ENCODE peak calls at places on chromosome 13, in nine cellular contexts. P is substantia nigra; R is HEK293T; N is stimulated activated CD4-positive, alpha-beta T cell treated with anti-CD3 and anti-CD28 coated beads, TNF-alpha, amount 100 ng/mL, for 48 hours; M is iPS DF 19.7; T is stomach; C is nucleus accumbens; Z is ACHN; E is renal cortical epithelial cell. J is an unnamed sample.
A peak's percentile ranks its signal among the peaks of the same experiment; 100 is the strongest.

GRCh38 chr13:103063376-103063775 is 2.8 kb downstream of the SLC10A2 start:
- DNase-seq in P (no peak), T (no peak), N (no peak), E (no peak), M (no peak), C (no peak), R (no peak), Z (no peak), J (no peak)

GRCh38 chr13:75986818-75987217 is 350.7 kb downstream of the LMO7 start:
- DNase-seq in Z (no peak), E (peak; percentile 30), N (no peak), P (no peak), M (no peak), R (no peak), T (no peak), C (no peak), J (no peak)

GRCh38 chr13:41599619-41600018 is 142.3 kb downstream of the RGCC start:
- DNase-seq in E (no peak), C (no peak), P (no peak), T (no peak), M (no peak), N (no peak), Z (no peak), R (no peak), J (no peak)

GRCh38 chr13:36530050-36530789 is 97.9 kb downstream of the CCNA1 start:
- DNase-seq in M (no peak), Z (peak; percentile 72), P (peak; percentile 4), E (peak; percentile 73), N (no peak), R (no peak), C (no peak), T (no peak), J (peak; percentile 7)

GRCh38 chr13:70736622-70737317 is 628.5 kb upstream of the KLHL1 start:
- DNase-seq in R (no peak), Z (no peak), T (no peak), E (no peak), P (no peak), C (no peak), M (no peak), N (no peak), J (no peak)

GRCh38 chr13:66660013-66660804 is 569.9 kb downstream of the PCDH9 start:
- DNase-seq in Z (peak; percentile 54), M (no peak), C (no peak), N (no peak), P (no peak), T (no peak), E (peak; percentile 70), R (peak; percentile 56), J (peak; percentile 62)

GRCh38 chr13:76210262-76210661 is 574.1 kb downstream of the LMO7 start:
- DNase-seq in P (no peak), M (no peak), N (no peak), E (peak; percentile 3), T (no peak), C (no peak), Z (peak; percentile 6), R (no peak), J (peak; percentile 39)

GRCh38 chr13:74290324-74290773 is 156.1 kb upstream of the KLF12 start:
- DNase-seq in P (peak; percentile 8), Z (peak; percentile 91), C (no peak), E (peak; percentile 98), N (peak; percentile 11), M (peak; percentile 94), T (no peak), R (peak; percentile 88), J (peak; percentile 78)

GRCh38 chr13:19153782-19154450 is 27.7 kb downstream of the TUBA3C start:
- DNase-seq in E (no peak), N (no peak), P (no peak), M (no peak), T (no peak), C (no peak), R (peak; percentile 10), Z (no peak), J (no peak)

GRCh38 chr13:59319276-59319675 is 844.5 kb downstream of the DIAPH3 start:
- DNase-seq in T (no peak), R (no peak), P (no peak), N (no peak), C (no peak), Z (no peak), M (no peak), E (no peak), J (no peak)